ENCODE peak calls at places on chromosomes 7 and 10, in four cellular contexts. One of them, this sample, is unnamed.

GRCh38 chr7:42831051-42831952 is 80.6 kb downstream of the C7orf25 start:
- DNase-seq in cardiac fibroblast: peak; percentile 66
- DNase-seq in activated T-cell treated with anti-CD3 and anti-CD28 coated beads for 24 hours: no peak
- DNase-seq in PC-3: peak; percentile 70
- DNase-seq in this sample: peak; percentile 70

GRCh38 chr10:57948796-57949195 is 318.9 kb downstream of the IPMK start:
- DNase-seq in PC-3: no peak
- DNase-seq in activated T-cell treated with anti-CD3 and anti-CD28 coated beads for 24 hours: no peak
- DNase-seq in cardiac fibroblast: no peak
- DNase-seq in this sample: peak; percentile 57

GRCh38 chr10:80365510-80365909 is 8.9 kb downstream of the DYDC2 start:
- DNase-seq in cardiac fibroblast: no peak
- DNase-seq in activated T-cell treated with anti-CD3 and anti-CD28 coated beads for 24 hours: no peak
- DNase-seq in PC-3: no peak
- DNase-seq in this sample: no peak

GRCh38 chr10:11687779-11688447 is 54.3 kb upstream of the ECHDC3 start:
- DNase-seq in activated T-cell treated with anti-CD3 and anti-CD28 coated beads for 24 hours: no peak
- DNase-seq in cardiac fibroblast: no peak
- DNase-seq in PC-3: peak; percentile 77
- DNase-seq in this sample: no peak

GRCh38 chr10:19704544-19704943 is 111.7 kb upstream of the PLXDC2 start:
- DNase-seq in activated T-cell treated with anti-CD3 and anti-CD28 coated beads for 24 hours: no peak
- DNase-seq in PC-3: no peak
- DNase-seq in cardiac fibroblast: no peak
- DNase-seq in this sample: peak; percentile 60

GRCh38 chr10:3955493-3955892 is 170.5 kb upstream of the KLF6 start:
- DNase-seq in activated T-cell treated with anti-CD3 and anti-CD28 coated beads for 24 hours: no peak
- DNase-seq in PC-3: no peak
- DNase-seq in cardiac fibroblast: peak; percentile 16
- DNase-seq in this sample: peak; percentile 85

GRCh38 chr10:71713135-71714040 is 6.2 kb downstream of the C10orf105 start:
- DNase-seq in PC-3: no peak
- DNase-seq in activated T-cell treated with anti-CD3 and anti-CD28 coated beads for 24 hours: no peak
- DNase-seq in cardiac fibroblast: peak; percentile 97
- DNase-seq in this sample: peak; percentile 23

GRCh38 chr10:91798736-91799579 is 732 bp downstream of the TNKS2 start:
- DNase-seq in cardiac fibroblast: peak; percentile 59
- DNase-seq in PC-3: peak; percentile 22
- DNase-seq in activated T-cell treated with anti-CD3 and anti-CD28 coated beads for 24 hours: peak; percentile 19
- DNase-seq in this sample: peak; percentile 74

GRCh38 chr10:119364941-119365340 is 157.6 kb downstream of the GRK5 start:
- DNase-seq in cardiac fibroblast: no peak
- DNase-seq in PC-3: no peak
- DNase-seq in activated T-cell treated with anti-CD3 and anti-CD28 coated beads for 24 hours: no peak
- DNase-seq in this sample: peak; percentile 64

GRCh38 chr7:139669106-139670061 is 108.4 kb downstream of the HIPK2 start:
- DNase-seq in cardiac fibroblast: no peak
- DNase-seq in activated T-cell treated with anti-CD3 and anti-CD28 coated beads for 24 hours: no peak
- DNase-seq in PC-3: no peak
- DNase-seq in this sample: no peak

GRCh38 chr10:92688927-92689662 is 660 bp upstream of the HHEX start:
- DNase-seq in PC-3: peak; percentile 20
- DNase-seq in cardiac fibroblast: peak; percentile 44
- DNase-seq in activated T-cell treated with anti-CD3 and anti-CD28 coated beads for 24 hours: no peak
- DNase-seq in this sample: peak; percentile 53

GRCh38 chr7:12655161-12655560 is 32.3 kb upstream of the ARL4A start:
- DNase-seq in activated T-cell treated with anti-CD3 and anti-CD28 coated beads for 24 hours: no peak
- DNase-seq in cardiac fibroblast: no peak
- DNase-seq in PC-3: peak; percentile 55
- DNase-seq in this sample: no peak

GRCh38 chr7:91149518-91149917 is 114.7 kb upstream of the FZD1 start:
- DNase-seq in PC-3: no peak
- DNase-seq in cardiac fibroblast: no peak
- DNase-seq in activated T-cell treated with anti-CD3 and anti-CD28 coated beads for 24 hours: no peak
- DNase-seq in this sample: no peak

GRCh38 chr7:22447759-22448158 is 52.2 kb downstream of the STEAP1B start:
- DNase-seq in cardiac fibroblast: no peak
- DNase-seq in PC-3: no peak
- DNase-seq in activated T-cell treated with anti-CD3 and anti-CD28 coated beads for 24 hours: no peak
- DNase-seq in this sample: no peak

GRCh38 chr10:126650164-126650563 is 20.3 kb downstream of the C10orf90 start:
- DNase-seq in PC-3: no peak
- DNase-seq in activated T-cell treated with anti-CD3 and anti-CD28 coated beads for 24 hours: no peak
- DNase-seq in cardiac fibroblast: no peak
- DNase-seq in this sample: no peak

GRCh38 chr7:41879424-41879823 is 176.5 kb upstream of the INHBA start:
- DNase-seq in activated T-cell treated with anti-CD3 and anti-CD28 coated beads for 24 hours: no peak
- DNase-seq in cardiac fibroblast: peak; percentile 17
- DNase-seq in PC-3: no peak
- DNase-seq in this sample: no peak

GRCh38 chr7:22402250-22402649 is 45.3 kb upstream of the RAPGEF5 start:
- DNase-seq in cardiac fibroblast: no peak
- DNase-seq in PC-3: peak; percentile 11
- DNase-seq in activated T-cell treated with anti-CD3 and anti-CD28 coated beads for 24 hours: no peak
- DNase-seq in this sample: no peak

GRCh38 chr7:4747746-4748145 is 27.7 kb upstream of the AP5Z1 start:
- DNase-seq in PC-3: no peak
- DNase-seq in cardiac fibroblast: no peak
- DNase-seq in activated T-cell treated with anti-CD3 and anti-CD28 coated beads for 24 hours: no peak
- DNase-seq in this sample: no peak

GRCh38 chr10:20006169-20006870 is 190.1 kb downstream of the PLXDC2 start:
- DNase-seq in cardiac fibroblast: peak; percentile 45
- DNase-seq in PC-3: no peak
- DNase-seq in activated T-cell treated with anti-CD3 and anti-CD28 coated beads for 24 hours: no peak
- DNase-seq in this sample: no peak

GRCh38 chr10:52623761-52624160 is 148.8 kb downstream of the MBL2 start:
- DNase-seq in PC-3: no peak
- DNase-seq in cardiac fibroblast: peak; percentile 42
- DNase-seq in activated T-cell treated with anti-CD3 and anti-CD28 coated beads for 24 hours: no peak
- DNase-seq in this sample: peak; percentile 60

This sample was measured in choroid plexus epithelial cell.